ENCODE peak calls at places on chromosome 9, in ten cellular contexts. One of them, this sample, is unnamed.

GRCh38 chr9:86573886-86574285 is 219.7 kb upstream of the TUT7 start:
- DNase-seq in RWPE1: no peak
- DNase-seq in NCI-H1092: no peak
- DNase-seq in GM19239: no peak
- DNase-seq in mammary epithelial cell: no peak
- DNase-seq in activated T-helper 1 cell treated with anti-CD3 and anti-CD28 coated beads, Interleukin-12 subunit alpha, Interleukin-12 subunit beta, Interleukin-2, Interleukin-4 antibody, amounts not matched to agents 30 ng/mL and 10 ng/mL and 1 ng/mL, durations not matched to agents 14 hours and 24 hours and 36 hours: no peak
- DNase-seq in stimulated activated CD8-positive, alpha-beta memory T cell treated with anti-CD3 and anti-CD28 coated beads, Interleukin-4, amount 100 ng/mL, for 48 hours: no peak
- DNase-seq in AG04449: no peak
- DNase-seq in heart right ventricle: no peak
- DNase-seq in globus pallidus: no peak
- DNase-seq in this sample: no peak

GRCh38 chr9:93245437-93245970 is 61.6 kb downstream of the WNK2 start:
- DNase-seq in RWPE1: no peak
- DNase-seq in NCI-H1092: no peak
- DNase-seq in GM19239: no peak
- DNase-seq in mammary epithelial cell: no peak
- DNase-seq in activated T-helper 1 cell treated with anti-CD3 and anti-CD28 coated beads, Interleukin-12 subunit alpha, Interleukin-12 subunit beta, Interleukin-2, Interleukin-4 antibody, amounts not matched to agents 30 ng/mL and 10 ng/mL and 1 ng/mL, durations not matched to agents 14 hours and 24 hours and 36 hours: no peak
- DNase-seq in stimulated activated CD8-positive, alpha-beta memory T cell treated with anti-CD3 and anti-CD28 coated beads, Interleukin-4, amount 100 ng/mL, for 48 hours: no peak
- DNase-seq in AG04449: no peak
- DNase-seq in heart right ventricle: no peak
- DNase-seq in globus pallidus: no peak
- DNase-seq in this sample: no peak

GRCh38 chr9:134419684-134420076 is 93.4 kb downstream of the RXRA start:
- DNase-seq in RWPE1: no peak
- DNase-seq in NCI-H1092: no peak
- DNase-seq in GM19239: no peak
- DNase-seq in mammary epithelial cell: no peak
- DNase-seq in activated T-helper 1 cell treated with anti-CD3 and anti-CD28 coated beads, Interleukin-12 subunit alpha, Interleukin-12 subunit beta, Interleukin-2, Interleukin-4 antibody, amounts not matched to agents 30 ng/mL and 10 ng/mL and 1 ng/mL, durations not matched to agents 14 hours and 24 hours and 36 hours: no peak
- DNase-seq in stimulated activated CD8-positive, alpha-beta memory T cell treated with anti-CD3 and anti-CD28 coated beads, Interleukin-4, amount 100 ng/mL, for 48 hours: no peak
- DNase-seq in AG04449: no peak
- DNase-seq in heart right ventricle: no peak
- DNase-seq in globus pallidus: no peak
- DNase-seq in this sample: no peak

GRCh38 chr9:4661165-4662095 is 664 bp upstream of the PLPP6 start:
- DNase-seq in RWPE1: no peak
- DNase-seq in NCI-H1092: no peak
- DNase-seq in GM19239: no peak
- DNase-seq in mammary epithelial cell: peak
- DNase-seq in activated T-helper 1 cell treated with anti-CD3 and anti-CD28 coated beads, Interleukin-12 subunit alpha, Interleukin-12 subunit beta, Interleukin-2, Interleukin-4 antibody, amounts not matched to agents 30 ng/mL and 10 ng/mL and 1 ng/mL, durations not matched to agents 14 hours and 24 hours and 36 hours: no peak
- DNase-seq in stimulated activated CD8-positive, alpha-beta memory T cell treated with anti-CD3 and anti-CD28 coated beads, Interleukin-4, amount 100 ng/mL, for 48 hours: no peak
- DNase-seq in AG04449: no peak
- DNase-seq in heart right ventricle: no peak
- DNase-seq in globus pallidus: no peak
- DNase-seq in this sample: no peak

GRCh38 chr9:109974143-109974917 is 194.3 kb downstream of the PALM2AKAP2 start:
- DNase-seq in RWPE1: no peak
- DNase-seq in NCI-H1092: no peak
- DNase-seq in GM19239: peak
- DNase-seq in mammary epithelial cell: no peak
- DNase-seq in activated T-helper 1 cell treated with anti-CD3 and anti-CD28 coated beads, Interleukin-12 subunit alpha, Interleukin-12 subunit beta, Interleukin-2, Interleukin-4 antibody, amounts not matched to agents 30 ng/mL and 10 ng/mL and 1 ng/mL, durations not matched to agents 14 hours and 24 hours and 36 hours: peak
- DNase-seq in stimulated activated CD8-positive, alpha-beta memory T cell treated with anti-CD3 and anti-CD28 coated beads, Interleukin-4, amount 100 ng/mL, for 48 hours: peak
- DNase-seq in AG04449: no peak
- DNase-seq in heart right ventricle: peak
- DNase-seq in globus pallidus: peak
- DNase-seq in this sample: no peak

GRCh38 chr9:123424131-123424530 is 68.1 kb downstream of the CRB2 start:
- DNase-seq in RWPE1: no peak
- DNase-seq in NCI-H1092: no peak
- DNase-seq in GM19239: no peak
- DNase-seq in mammary epithelial cell: no peak
- DNase-seq in activated T-helper 1 cell treated with anti-CD3 and anti-CD28 coated beads, Interleukin-12 subunit alpha, Interleukin-12 subunit beta, Interleukin-2, Interleukin-4 antibody, amounts not matched to agents 30 ng/mL and 10 ng/mL and 1 ng/mL, durations not matched to agents 14 hours and 24 hours and 36 hours: no peak
- DNase-seq in stimulated activated CD8-positive, alpha-beta memory T cell treated with anti-CD3 and anti-CD28 coated beads, Interleukin-4, amount 100 ng/mL, for 48 hours: no peak
- DNase-seq in AG04449: no peak
- DNase-seq in heart right ventricle: peak
- DNase-seq in globus pallidus: no peak
- DNase-seq in this sample: no peak

GRCh38 chr9:136392538-136393449 is 7.2 kb downstream of the SNAPC4 start:
- DNase-seq in RWPE1: no peak
- DNase-seq in NCI-H1092: no peak
- DNase-seq in GM19239: no peak
- DNase-seq in mammary epithelial cell: no peak
- DNase-seq in activated T-helper 1 cell treated with anti-CD3 and anti-CD28 coated beads, Interleukin-12 subunit alpha, Interleukin-12 subunit beta, Interleukin-2, Interleukin-4 antibody, amounts not matched to agents 30 ng/mL and 10 ng/mL and 1 ng/mL, durations not matched to agents 14 hours and 24 hours and 36 hours: no peak
- DNase-seq in stimulated activated CD8-positive, alpha-beta memory T cell treated with anti-CD3 and anti-CD28 coated beads, Interleukin-4, amount 100 ng/mL, for 48 hours: no peak
- DNase-seq in AG04449: no peak
- DNase-seq in heart right ventricle: no peak
- DNase-seq in globus pallidus: no peak
- DNase-seq in this sample: no peak

GRCh38 chr9:26437056-26437711 is 455.4 kb downstream of the CAAP1 start:
- DNase-seq in RWPE1: no peak
- DNase-seq in NCI-H1092: no peak
- DNase-seq in GM19239: no peak
- DNase-seq in mammary epithelial cell: no peak
- DNase-seq in activated T-helper 1 cell treated with anti-CD3 and anti-CD28 coated beads, Interleukin-12 subunit alpha, Interleukin-12 subunit beta, Interleukin-2, Interleukin-4 antibody, amounts not matched to agents 30 ng/mL and 10 ng/mL and 1 ng/mL, durations not matched to agents 14 hours and 24 hours and 36 hours: no peak
- DNase-seq in stimulated activated CD8-positive, alpha-beta memory T cell treated with anti-CD3 and anti-CD28 coated beads, Interleukin-4, amount 100 ng/mL, for 48 hours: no peak
- DNase-seq in AG04449: no peak
- DNase-seq in heart right ventricle: no peak
- DNase-seq in globus pallidus: peak
- DNase-seq in this sample: no peak

GRCh38 chr9:108816037-108816436 is 39.7 kb downstream of the ACTL7B start:
- DNase-seq in RWPE1: no peak
- DNase-seq in NCI-H1092: no peak
- DNase-seq in GM19239: no peak
- DNase-seq in mammary epithelial cell: no peak
- DNase-seq in activated T-helper 1 cell treated with anti-CD3 and anti-CD28 coated beads, Interleukin-12 subunit alpha, Interleukin-12 subunit beta, Interleukin-2, Interleukin-4 antibody, amounts not matched to agents 30 ng/mL and 10 ng/mL and 1 ng/mL, durations not matched to agents 14 hours and 24 hours and 36 hours: no peak
- DNase-seq in stimulated activated CD8-positive, alpha-beta memory T cell treated with anti-CD3 and anti-CD28 coated beads, Interleukin-4, amount 100 ng/mL, for 48 hours: no peak
- DNase-seq in AG04449: no peak
- DNase-seq in heart right ventricle: no peak
- DNase-seq in globus pallidus: peak
- DNase-seq in this sample: no peak

GRCh38 chr9:88821749-88822106 is 169.5 kb upstream of the S1PR3 start:
- DNase-seq in RWPE1: no peak
- DNase-seq in NCI-H1092: no peak
- DNase-seq in GM19239: no peak
- DNase-seq in mammary epithelial cell: no peak
- DNase-seq in activated T-helper 1 cell treated with anti-CD3 and anti-CD28 coated beads, Interleukin-12 subunit alpha, Interleukin-12 subunit beta, Interleukin-2, Interleukin-4 antibody, amounts not matched to agents 30 ng/mL and 10 ng/mL and 1 ng/mL, durations not matched to agents 14 hours and 24 hours and 36 hours: no peak
- DNase-seq in stimulated activated CD8-positive, alpha-beta memory T cell treated with anti-CD3 and anti-CD28 coated beads, Interleukin-4, amount 100 ng/mL, for 48 hours: no peak
- DNase-seq in AG04449: no peak
- DNase-seq in heart right ventricle: no peak
- DNase-seq in globus pallidus: no peak
- DNase-seq in this sample: no peak

GRCh38 chr9:35277649-35278359 is 116.0 kb downstream of the UNC13B start:
- DNase-seq in RWPE1: peak
- DNase-seq in NCI-H1092: no peak
- DNase-seq in GM19239: no peak
- DNase-seq in mammary epithelial cell: peak
- DNase-seq in activated T-helper 1 cell treated with anti-CD3 and anti-CD28 coated beads, Interleukin-12 subunit alpha, Interleukin-12 subunit beta, Interleukin-2, Interleukin-4 antibody, amounts not matched to agents 30 ng/mL and 10 ng/mL and 1 ng/mL, durations not matched to agents 14 hours and 24 hours and 36 hours: no peak
- DNase-seq in stimulated activated CD8-positive, alpha-beta memory T cell treated with anti-CD3 and anti-CD28 coated beads, Interleukin-4, amount 100 ng/mL, for 48 hours: no peak
- DNase-seq in AG04449: peak
- DNase-seq in heart right ventricle: no peak
- DNase-seq in globus pallidus: peak
- DNase-seq in this sample: peak

GRCh38 chr9:80878556-80878955 is 810.8 kb downstream of the TLE1 start:
- DNase-seq in RWPE1: no peak
- DNase-seq in NCI-H1092: no peak
- DNase-seq in GM19239: no peak
- DNase-seq in mammary epithelial cell: peak
- DNase-seq in activated T-helper 1 cell treated with anti-CD3 and anti-CD28 coated beads, Interleukin-12 subunit alpha, Interleukin-12 subunit beta, Interleukin-2, Interleukin-4 antibody, amounts not matched to agents 30 ng/mL and 10 ng/mL and 1 ng/mL, durations not matched to agents 14 hours and 24 hours and 36 hours: no peak
- DNase-seq in stimulated activated CD8-positive, alpha-beta memory T cell treated with anti-CD3 and anti-CD28 coated beads, Interleukin-4, amount 100 ng/mL, for 48 hours: no peak
- DNase-seq in AG04449: no peak
- DNase-seq in heart right ventricle: no peak
- DNase-seq in globus pallidus: no peak
- DNase-seq in this sample: peak

GRCh38 chr9:131927092-131927491 is 152.6 kb downstream of the MED27 start:
- DNase-seq in RWPE1: no peak
- DNase-seq in NCI-H1092: no peak
- DNase-seq in GM19239: no peak
- DNase-seq in mammary epithelial cell: no peak
- DNase-seq in activated T-helper 1 cell treated with anti-CD3 and anti-CD28 coated beads, Interleukin-12 subunit alpha, Interleukin-12 subunit beta, Interleukin-2, Interleukin-4 antibody, amounts not matched to agents 30 ng/mL and 10 ng/mL and 1 ng/mL, durations not matched to agents 14 hours and 24 hours and 36 hours: no peak
- DNase-seq in stimulated activated CD8-positive, alpha-beta memory T cell treated with anti-CD3 and anti-CD28 coated beads, Interleukin-4, amount 100 ng/mL, for 48 hours: no peak
- DNase-seq in AG04449: no peak
- DNase-seq in heart right ventricle: no peak
- DNase-seq in globus pallidus: no peak
- DNase-seq in this sample: no peak

GRCh38 chr9:134540441-134541372 is 100.9 kb upstream of the COL5A1 start:
- DNase-seq in RWPE1: no peak
- DNase-seq in NCI-H1092: no peak
- DNase-seq in GM19239: no peak
- DNase-seq in mammary epithelial cell: no peak
- DNase-seq in activated T-helper 1 cell treated with anti-CD3 and anti-CD28 coated beads, Interleukin-12 subunit alpha, Interleukin-12 subunit beta, Interleukin-2, Interleukin-4 antibody, amounts not matched to agents 30 ng/mL and 10 ng/mL and 1 ng/mL, durations not matched to agents 14 hours and 24 hours and 36 hours: no peak
- DNase-seq in stimulated activated CD8-positive, alpha-beta memory T cell treated with anti-CD3 and anti-CD28 coated beads, Interleukin-4, amount 100 ng/mL, for 48 hours: no peak
- DNase-seq in AG04449: no peak
- DNase-seq in heart right ventricle: no peak
- DNase-seq in globus pallidus: no peak
- DNase-seq in this sample: no peak

GRCh38 chr9:132043708-132044107 is 36.0 kb downstream of the MED27 start:
- DNase-seq in RWPE1: no peak
- DNase-seq in NCI-H1092: no peak
- DNase-seq in GM19239: no peak
- DNase-seq in mammary epithelial cell: no peak
- DNase-seq in activated T-helper 1 cell treated with anti-CD3 and anti-CD28 coated beads, Interleukin-12 subunit alpha, Interleukin-12 subunit beta, Interleukin-2, Interleukin-4 antibody, amounts not matched to agents 30 ng/mL and 10 ng/mL and 1 ng/mL, durations not matched to agents 14 hours and 24 hours and 36 hours: no peak
- DNase-seq in stimulated activated CD8-positive, alpha-beta memory T cell treated with anti-CD3 and anti-CD28 coated beads, Interleukin-4, amount 100 ng/mL, for 48 hours: no peak
- DNase-seq in AG04449: no peak
- DNase-seq in heart right ventricle: no peak
- DNase-seq in globus pallidus: no peak
- DNase-seq in this sample: no peak

GRCh38 chr9:125361837-125362531 is 100.4 kb downstream of the GAPVD1 start:
- DNase-seq in RWPE1: no peak
- DNase-seq in NCI-H1092: no peak
- DNase-seq in GM19239: no peak
- DNase-seq in mammary epithelial cell: no peak
- DNase-seq in activated T-helper 1 cell treated with anti-CD3 and anti-CD28 coated beads, Interleukin-12 subunit alpha, Interleukin-12 subunit beta, Interleukin-2, Interleukin-4 antibody, amounts not matched to agents 30 ng/mL and 10 ng/mL and 1 ng/mL, durations not matched to agents 14 hours and 24 hours and 36 hours: no peak
- DNase-seq in stimulated activated CD8-positive, alpha-beta memory T cell treated with anti-CD3 and anti-CD28 coated beads, Interleukin-4, amount 100 ng/mL, for 48 hours: no peak
- DNase-seq in AG04449: no peak
- DNase-seq in heart right ventricle: no peak
- DNase-seq in globus pallidus: no peak
- DNase-seq in this sample: no peak

GRCh38 chr9:29212590-29213373 is 1639.5 kb upstream of the C9orf72 start:
- DNase-seq in RWPE1: peak
- DNase-seq in NCI-H1092: no peak
- DNase-seq in GM19239: no peak
- DNase-seq in mammary epithelial cell: peak
- DNase-seq in activated T-helper 1 cell treated with anti-CD3 and anti-CD28 coated beads, Interleukin-12 subunit alpha, Interleukin-12 subunit beta, Interleukin-2, Interleukin-4 antibody, amounts not matched to agents 30 ng/mL and 10 ng/mL and 1 ng/mL, durations not matched to agents 14 hours and 24 hours and 36 hours: no peak
- DNase-seq in stimulated activated CD8-positive, alpha-beta memory T cell treated with anti-CD3 and anti-CD28 coated beads, Interleukin-4, amount 100 ng/mL, for 48 hours: no peak
- DNase-seq in AG04449: no peak
- DNase-seq in heart right ventricle: no peak
- DNase-seq in globus pallidus: no peak
- DNase-seq in this sample: no peak

GRCh38 chr9:98908897-98909634 is 34.6 kb upstream of the COL15A1 start:
- DNase-seq in RWPE1: no peak
- DNase-seq in NCI-H1092: no peak
- DNase-seq in GM19239: no peak
- DNase-seq in mammary epithelial cell: no peak
- DNase-seq in activated T-helper 1 cell treated with anti-CD3 and anti-CD28 coated beads, Interleukin-12 subunit alpha, Interleukin-12 subunit beta, Interleukin-2, Interleukin-4 antibody, amounts not matched to agents 30 ng/mL and 10 ng/mL and 1 ng/mL, durations not matched to agents 14 hours and 24 hours and 36 hours: no peak
- DNase-seq in stimulated activated CD8-positive, alpha-beta memory T cell treated with anti-CD3 and anti-CD28 coated beads, Interleukin-4, amount 100 ng/mL, for 48 hours: no peak
- DNase-seq in AG04449: peak
- DNase-seq in heart right ventricle: no peak
- DNase-seq in globus pallidus: no peak
- DNase-seq in this sample: peak

GRCh38 chr9:83281306-83282255 is 218.6 kb upstream of the RASEF start:
- DNase-seq in RWPE1: peak
- DNase-seq in NCI-H1092: no peak
- DNase-seq in GM19239: no peak
- DNase-seq in mammary epithelial cell: peak
- DNase-seq in activated T-helper 1 cell treated with anti-CD3 and anti-CD28 coated beads, Interleukin-12 subunit alpha, Interleukin-12 subunit beta, Interleukin-2, Interleukin-4 antibody, amounts not matched to agents 30 ng/mL and 10 ng/mL and 1 ng/mL, durations not matched to agents 14 hours and 24 hours and 36 hours: no peak
- DNase-seq in stimulated activated CD8-positive, alpha-beta memory T cell treated with anti-CD3 and anti-CD28 coated beads, Interleukin-4, amount 100 ng/mL, for 48 hours: no peak
- DNase-seq in AG04449: no peak
- DNase-seq in heart right ventricle: no peak
- DNase-seq in globus pallidus: peak
- DNase-seq in this sample: no peak

GRCh38 chr9:111108946-111109345 is 70.7 kb upstream of the LPAR1 start:
- DNase-seq in RWPE1: no peak
- DNase-seq in NCI-H1092: no peak
- DNase-seq in GM19239: no peak
- DNase-seq in mammary epithelial cell: peak
- DNase-seq in activated T-helper 1 cell treated with anti-CD3 and anti-CD28 coated beads, Interleukin-12 subunit alpha, Interleukin-12 subunit beta, Interleukin-2, Interleukin-4 antibody, amounts not matched to agents 30 ng/mL and 10 ng/mL and 1 ng/mL, durations not matched to agents 14 hours and 24 hours and 36 hours: no peak
- DNase-seq in stimulated activated CD8-positive, alpha-beta memory T cell treated with anti-CD3 and anti-CD28 coated beads, Interleukin-4, amount 100 ng/mL, for 48 hours: no peak
- DNase-seq in AG04449: peak
- DNase-seq in heart right ventricle: no peak
- DNase-seq in globus pallidus: no peak
- DNase-seq in this sample: peak

GRCh38 chr9:33510264-33511183 is 13.5 kb upstream of the ANKRD18B start:
- DNase-seq in RWPE1: peak
- DNase-seq in NCI-H1092: peak
- DNase-seq in GM19239: peak
- DNase-seq in mammary epithelial cell: peak
- DNase-seq in activated T-helper 1 cell treated with anti-CD3 and anti-CD28 coated beads, Interleukin-12 subunit alpha, Interleukin-12 subunit beta, Interleukin-2, Interleukin-4 antibody, amounts not matched to agents 30 ng/mL and 10 ng/mL and 1 ng/mL, durations not matched to agents 14 hours and 24 hours and 36 hours: no peak
- DNase-seq in stimulated activated CD8-positive, alpha-beta memory T cell treated with anti-CD3 and anti-CD28 coated beads, Interleukin-4, amount 100 ng/mL, for 48 hours: peak
- DNase-seq in AG04449: no peak
- DNase-seq in heart right ventricle: peak
- DNase-seq in globus pallidus: peak
- DNase-seq in this sample: no peak

GRCh38 chr9:72526901-72527800 is 5.7 kb downstream of the TMC1 start:
- DNase-seq in RWPE1: peak
- DNase-seq in NCI-H1092: peak
- DNase-seq in GM19239: peak
- DNase-seq in mammary epithelial cell: peak
- DNase-seq in activated T-helper 1 cell treated with anti-CD3 and anti-CD28 coated beads, Interleukin-12 subunit alpha, Interleukin-12 subunit beta, Interleukin-2, Interleukin-4 antibody, amounts not matched to agents 30 ng/mL and 10 ng/mL and 1 ng/mL, durations not matched to agents 14 hours and 24 hours and 36 hours: peak
- DNase-seq in stimulated activated CD8-positive, alpha-beta memory T cell treated with anti-CD3 and anti-CD28 coated beads, Interleukin-4, amount 100 ng/mL, for 48 hours: peak
- DNase-seq in AG04449: peak
- DNase-seq in heart right ventricle: peak
- DNase-seq in globus pallidus: peak
- DNase-seq in this sample: peak

GRCh38 chr9:26955222-26955903 is 849 bp upstream of the IFT74 start:
- DNase-seq in RWPE1: no peak
- DNase-seq in NCI-H1092: no peak
- DNase-seq in GM19239: no peak
- DNase-seq in mammary epithelial cell: no peak
- DNase-seq in activated T-helper 1 cell treated with anti-CD3 and anti-CD28 coated beads, Interleukin-12 subunit alpha, Interleukin-12 subunit beta, Interleukin-2, Interleukin-4 antibody, amounts not matched to agents 30 ng/mL and 10 ng/mL and 1 ng/mL, durations not matched to agents 14 hours and 24 hours and 36 hours: no peak
- DNase-seq in stimulated activated CD8-positive, alpha-beta memory T cell treated with anti-CD3 and anti-CD28 coated beads, Interleukin-4, amount 100 ng/mL, for 48 hours: no peak
- DNase-seq in AG04449: no peak
- DNase-seq in heart right ventricle: no peak
- DNase-seq in globus pallidus: peak
- DNase-seq in this sample: no peak

GRCh38 chr9:6931913-6932312 is 174.1 kb downstream of the KDM4C start:
- DNase-seq in RWPE1: peak
- DNase-seq in NCI-H1092: no peak
- DNase-seq in GM19239: no peak
- DNase-seq in mammary epithelial cell: peak
- DNase-seq in activated T-helper 1 cell treated with anti-CD3 and anti-CD28 coated beads, Interleukin-12 subunit alpha, Interleukin-12 subunit beta, Interleukin-2, Interleukin-4 antibody, amounts not matched to agents 30 ng/mL and 10 ng/mL and 1 ng/mL, durations not matched to agents 14 hours and 24 hours and 36 hours: no peak
- DNase-seq in stimulated activated CD8-positive, alpha-beta memory T cell treated with anti-CD3 and anti-CD28 coated beads, Interleukin-4, amount 100 ng/mL, for 48 hours: peak
- DNase-seq in AG04449: no peak
- DNase-seq in heart right ventricle: no peak
- DNase-seq in globus pallidus: no peak
- DNase-seq in this sample: no peak

GRCh38 chr9:121321039-121321503 is 49.0 kb downstream of the STOM start:
- DNase-seq in RWPE1: no peak
- DNase-seq in NCI-H1092: no peak
- DNase-seq in GM19239: no peak
- DNase-seq in mammary epithelial cell: no peak
- DNase-seq in activated T-helper 1 cell treated with anti-CD3 and anti-CD28 coated beads, Interleukin-12 subunit alpha, Interleukin-12 subunit beta, Interleukin-2, Interleukin-4 antibody, amounts not matched to agents 30 ng/mL and 10 ng/mL and 1 ng/mL, durations not matched to agents 14 hours and 24 hours and 36 hours: peak
- DNase-seq in stimulated activated CD8-positive, alpha-beta memory T cell treated with anti-CD3 and anti-CD28 coated beads, Interleukin-4, amount 100 ng/mL, for 48 hours: peak
- DNase-seq in AG04449: no peak
- DNase-seq in heart right ventricle: no peak
- DNase-seq in globus pallidus: no peak
- DNase-seq in this sample: no peak

GRCh38 chr9:92600075-92600741 is 64.4 kb upstream of the ECM2 start:
- DNase-seq in RWPE1: no peak
- DNase-seq in NCI-H1092: no peak
- DNase-seq in GM19239: no peak
- DNase-seq in mammary epithelial cell: peak
- DNase-seq in activated T-helper 1 cell treated with anti-CD3 and anti-CD28 coated beads, Interleukin-12 subunit alpha, Interleukin-12 subunit beta, Interleukin-2, Interleukin-4 antibody, amounts not matched to agents 30 ng/mL and 10 ng/mL and 1 ng/mL, durations not matched to agents 14 hours and 24 hours and 36 hours: no peak
- DNase-seq in stimulated activated CD8-positive, alpha-beta memory T cell treated with anti-CD3 and anti-CD28 coated beads, Interleukin-4, amount 100 ng/mL, for 48 hours: no peak
- DNase-seq in AG04449: no peak
- DNase-seq in heart right ventricle: no peak
- DNase-seq in globus pallidus: no peak
- DNase-seq in this sample: no peak

GRCh38 chr9:94906713-94907112 is 180.2 kb downstream of the AOPEP start:
- DNase-seq in RWPE1: no peak
- DNase-seq in NCI-H1092: no peak
- DNase-seq in GM19239: no peak
- DNase-seq in mammary epithelial cell: no peak
- DNase-seq in activated T-helper 1 cell treated with anti-CD3 and anti-CD28 coated beads, Interleukin-12 subunit alpha, Interleukin-12 subunit beta, Interleukin-2, Interleukin-4 antibody, amounts not matched to agents 30 ng/mL and 10 ng/mL and 1 ng/mL, durations not matched to agents 14 hours and 24 hours and 36 hours: no peak
- DNase-seq in stimulated activated CD8-positive, alpha-beta memory T cell treated with anti-CD3 and anti-CD28 coated beads, Interleukin-4, amount 100 ng/mL, for 48 hours: peak
- DNase-seq in AG04449: no peak
- DNase-seq in heart right ventricle: no peak
- DNase-seq in globus pallidus: no peak
- DNase-seq in this sample: no peak

GRCh38 chr9:127021664-127022337 is 100.6 kb downstream of the ANGPTL2 start:
- DNase-seq in RWPE1: no peak
- DNase-seq in NCI-H1092: peak
- DNase-seq in GM19239: no peak
- DNase-seq in mammary epithelial cell: no peak
- DNase-seq in activated T-helper 1 cell treated with anti-CD3 and anti-CD28 coated beads, Interleukin-12 subunit alpha, Interleukin-12 subunit beta, Interleukin-2, Interleukin-4 antibody, amounts not matched to agents 30 ng/mL and 10 ng/mL and 1 ng/mL, durations not matched to agents 14 hours and 24 hours and 36 hours: no peak
- DNase-seq in stimulated activated CD8-positive, alpha-beta memory T cell treated with anti-CD3 and anti-CD28 coated beads, Interleukin-4, amount 100 ng/mL, for 48 hours: no peak
- DNase-seq in AG04449: peak
- DNase-seq in heart right ventricle: peak
- DNase-seq in globus pallidus: peak
- DNase-seq in this sample: peak

This sample was measured in AG04450.